ENCODE peak calls at places on chromosomes 1 and 21, in four cellular contexts. M, C, A and O are unnamed samples.

GRCh38 chr1:24101796-24102580 is 9.9 kb downstream of the MYOM3 start:
- DNase-seq in C (peak), A (no peak), M (no peak), O (no peak)

GRCh38 chr1:113984710-113985109 is 5.4 kb downstream of the OLFML3 start:
- DNase-seq in C (no peak), A (no peak), M (no peak), O (no peak)

GRCh38 chr1:29176567-29176966 is 5.1 kb downstream of the SRSF4 start:
- DNase-seq in M (no peak), A (no peak), C (no peak), O (no peak)

GRCh38 chr1:99441234-99442095 is 177.2 kb downstream of the PLPPR4 start:
- DNase-seq in A (peak), M (peak), C (no peak), O (no peak)

GRCh38 chr1:159092398-159092760 is 15.8 kb upstream of the AIM2 start:
- DNase-seq in C (no peak), M (no peak), A (no peak), O (no peak)

GRCh38 chr1:33366766-33367487 is 46.0 kb upstream of the A3GALT2 start:
- DNase-seq in A (no peak), C (no peak), M (no peak), O (no peak)

GRCh38 chr1:33137800-33138199 is 44.0 kb downstream of the TRIM62 start:
- DNase-seq in M (peak), C (no peak), A (no peak), O (no peak)

GRCh38 chr1:18637553-18637960 is 6.9 kb downstream of the PAX7 start:
- DNase-seq in M (no peak), C (no peak), A (no peak), O (no peak)

GRCh38 chr1:248111157-248111556 is 16.2 kb downstream of the OR2L13 start:
- DNase-seq in A (no peak), M (no peak), C (no peak), O (no peak)

GRCh38 chr1:152783095-152783494 is 3.0 kb upstream of the LCE1E start:
- DNase-seq in A (no peak), C (no peak), M (no peak), O (no peak)

GRCh38 chr1:195878478-195878877 is 729.8 kb downstream of the KCNT2 start:
- DNase-seq in C (no peak), A (no peak), M (no peak), O (no peak)

GRCh38 chr1:210448293-210448892 is 119.7 kb downstream of the HHAT start:
- DNase-seq in A (peak), C (no peak), M (peak), O (no peak)

GRCh38 chr1:45752441-45753052 is 2.1 kb upstream of the IPP start:
- DNase-seq in M (peak), A (no peak), C (no peak), O (no peak)

GRCh38 chr1:33099290-33100118 is 18.6 kb downstream of the AZIN2 start:
- DNase-seq in A (peak), M (peak), C (no peak), O (no peak)

GRCh38 chr1:7339953-7340352 is 431.1 kb upstream of the VAMP3 start:
- DNase-seq in M (peak), C (no peak), A (no peak), O (no peak)

GRCh38 chr1:45266151-45266801 is 59.9 kb upstream of the ZSWIM5 start:
- DNase-seq in C (peak), M (peak), A (peak), O (no peak)

GRCh38 chr1:41699861-41700248 is 215.4 kb upstream of the EDN2 start:
- DNase-seq in C (no peak), A (no peak), M (no peak), O (no peak)

GRCh38 chr1:220012259-220012658 is 34.0 kb downstream of the EPRS1 start:
- DNase-seq in M (peak), C (no peak), A (no peak), O (no peak)

GRCh38 chr1:48414264-48414663 is 57.7 kb downstream of the SPATA6 start:
- DNase-seq in A (no peak), M (peak), C (no peak), O (no peak)

GRCh38 chr1:209611771-209612570 is 28.5 kb downstream of the CAMK1G start:
- DNase-seq in A (no peak), C (no peak), M (no peak), O (no peak)

GRCh38 chr1:229664133-229664689 is 38.2 kb downstream of the URB2 start:
- DNase-seq in C (no peak), M (peak), A (no peak), O (no peak)

GRCh38 chr1:247104965-247105364 is 809 bp upstream of the ZNF669 start:
- DNase-seq in M (no peak), A (no peak), C (no peak), O (no peak)

GRCh38 chr1:173205146-173206051 is 1.7 kb downstream of the TNFSF4 start:
- DNase-seq in M (peak), A (peak), C (no peak), O (no peak)

GRCh38 chr1:225460021-225460736 is 32.3 kb upstream of the LBR start:
- DNase-seq in M (no peak), C (no peak), A (peak), O (no peak)

GRCh38 chr1:6624712-6625578 is at the start of gene THAP3:
- DNase-seq in M (peak), A (peak), C (peak), O (peak)

GRCh38 chr21:25639922-25640670 is 1.0 kb downstream of the JAM2 start:
- DNase-seq in C (no peak), M (no peak), A (no peak), O (peak)

GRCh38 chr1:46522184-46522968 is 29.1 kb downstream of the KNCN start:
- DNase-seq in M (peak), C (peak), A (peak), O (no peak)

GRCh38 chr1:113868387-113869083 is 3.0 kb downstream of the PTPN22 start:
- DNase-seq in M (peak), C (no peak), A (no peak), O (no peak)

GRCh38 chr1:205988585-205988995 is 14.6 kb downstream of the RAB7B start:
- DNase-seq in M (no peak), A (no peak), C (no peak), O (no peak)

GRCh38 chr1:47438321-47439150 is 692 bp downstream of the FOXD2 start:
- DNase-seq in M (no peak), C (no peak), A (no peak), O (no peak)

GRCh38 chr1:221268295-221268694 is 389.1 kb downstream of the HLX start:
- DNase-seq in A (peak), M (peak), C (no peak), O (no peak)

GRCh38 chr1:110631836-110632620 is 25.9 kb upstream of the KCNA2 start:
- DNase-seq in M (no peak), A (no peak), C (no peak), O (no peak)

GRCh38 chr1:44405041-44405803 is at the start of gene RNF220:
- DNase-seq in A (peak), C (no peak), M (peak), O (peak)

GRCh38 chr1:230339033-230339432 is 87.1 kb downstream of the PGBD5 start:
- DNase-seq in A (no peak), M (no peak), C (no peak), O (no peak)

GRCh38 chr1:235131961-235132360 is 3.3 kb upstream of the TOMM20 start:
- DNase-seq in M (no peak), A (no peak), C (no peak), O (no peak)

GRCh38 chr1:236489710-236490377 is 33.9 kb upstream of the LGALS8 start:
- DNase-seq in A (no peak), M (peak), C (peak), O (no peak)

GRCh38 chr1:31587720-31588423 is 11.6 kb downstream of the TINAGL1 start:
- DNase-seq in C (peak), M (peak), A (no peak), O (no peak)
- TF ChIP-seq CTCF in C (peak), M (peak), A (peak), O (peak)

GRCh38 chr1:84892657-84893618 is at the start of gene LPAR3:
- DNase-seq in M (peak), A (no peak), C (peak), O (no peak)
- H3K4me3 ChIP-seq in M (peak), A (peak), C (peak), O (peak)

GRCh38 chr1:20994176-20994575 is 182.5 kb downstream of the EIF4G3 start:
- DNase-seq in A (no peak), C (no peak), M (no peak), O (no peak)
- TF ChIP-seq CTCF in A (no peak), C (no peak), M (no peak), O (no peak)

DNA sequence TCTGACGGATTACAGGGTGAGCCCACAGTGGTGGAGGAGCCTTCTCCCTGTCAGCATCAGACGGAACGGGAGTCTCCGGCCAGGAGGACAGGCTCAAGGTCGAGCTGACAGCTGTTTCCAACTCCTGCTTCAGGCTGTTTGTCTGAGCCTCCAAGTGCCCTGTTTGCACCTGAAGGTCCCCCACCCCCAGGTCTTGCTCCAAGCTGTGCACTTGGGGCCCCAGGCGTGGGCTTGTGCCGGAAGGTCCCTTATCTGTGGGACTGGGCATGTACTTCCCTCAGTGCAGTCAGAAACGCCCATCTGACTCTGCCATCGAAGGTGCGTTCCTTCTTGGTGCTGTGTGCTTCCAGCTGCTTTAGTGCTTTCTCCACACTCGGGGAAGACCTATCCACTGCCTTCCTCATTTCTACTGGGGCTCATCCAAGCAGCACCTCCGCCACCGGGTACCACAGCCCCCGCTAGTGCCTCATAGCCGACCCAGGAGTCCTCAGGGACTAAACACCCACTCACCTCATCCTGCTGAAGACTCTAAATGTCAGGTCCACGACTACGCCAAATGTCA is 29.5 kb upstream of the CR2 start:
- DNase-seq in A (no peak), M (no peak), C (no peak), O (no peak)
- H3K4me3 ChIP-seq in A (no peak), M (no peak), C (no peak), O (no peak)